ENCODE peak calls at places on chromosomes 1 and 21, in four cellular contexts. V, K, I and G are unnamed samples.

GRCh38 chr1:168958562-168959289 is 147.8 kb upstream of the ATP1B1 start:
- DNase-seq in V (no peak), K (no peak), I (no peak), G (no peak)

GRCh38 chr1:212649020-212649419 is 40.5 kb downstream of the ATF3 start:
- DNase-seq in V (no peak), K (no peak), I (no peak), G (no peak)

GRCh38 chr1:21324368-21325137 is 34.3 kb upstream of the ECE1 start:
- DNase-seq in V (peak; percentile 73), K (no peak), I (peak; percentile 41), G (no peak)

GRCh38 chr1:54819195-54819536 is 18.0 kb upstream of the TTC22 start:
- DNase-seq in V (no peak), K (no peak), I (no peak), G (no peak)

GRCh38 chr1:76951185-76951584 is 83.9 kb downstream of the ST6GALNAC5 start:
- DNase-seq in V (no peak), K (peak; percentile 6), I (no peak), G (no peak)

GRCh38 chr1:22454476-22455056 is 2.9 kb downstream of the ZBTB40 start:
- DNase-seq in V (peak; percentile 50), K (no peak), I (no peak), G (no peak)

GRCh38 chr1:64877151-64877550 is 89.2 kb downstream of the JAK1 start:
- DNase-seq in V (no peak), K (no peak), I (no peak), G (no peak)

GRCh38 chr1:153616885-153617428 is 832 bp upstream of the S100A14 start:
- DNase-seq in V (no peak), K (no peak), I (no peak), G (no peak)

GRCh38 chr1:183584155-183584554 is 6.1 kb downstream of the NCF2 start:
- DNase-seq in V (no peak), K (no peak), I (no peak), G (no peak)

GRCh38 chr1:215421772-215422171 is 145.3 kb upstream of the KCTD3 start:
- DNase-seq in V (no peak), K (no peak), I (no peak), G (no peak)

GRCh38 chr1:235404190-235404589 is 37.0 kb downstream of the TBCE start:
- DNase-seq in V (no peak), K (no peak), I (no peak), G (no peak)

GRCh38 chr1:235648954-235649721 is 446 bp downstream of the GNG4 start:
- DNase-seq in V (no peak), K (peak; percentile 37), I (no peak), G (peak; percentile 78)

GRCh38 chr1:244273845-244274619 is 177.7 kb downstream of the ADSS2 start:
- DNase-seq in V (peak; percentile 75), K (no peak), I (no peak), G (no peak)

GRCh38 chr1:232149302-232150201 is 480.4 kb downstream of the SIPA1L2 start:
- DNase-seq in V (no peak), K (no peak), I (no peak), G (no peak)

GRCh38 chr1:85579619-85580018 is 942 bp upstream of the CCN1 start:
- DNase-seq in V (no peak), K (no peak), I (no peak), G (no peak)

GRCh38 chr1:12513176-12513575 is 104.8 kb downstream of the DHRS3 start:
- DNase-seq in V (no peak), K (no peak), I (no peak), G (no peak)

GRCh38 chr1:58446368-58446767 is 100.2 kb downstream of the OMA1 start:
- DNase-seq in V (no peak), K (peak; percentile 28), I (no peak), G (no peak)

GRCh38 chr1:62746086-62746808 is 37.7 kb upstream of the ATG4C start:
- DNase-seq in V (peak; percentile 26), K (peak; percentile 48), I (no peak), G (peak; percentile 54)

GRCh38 chr1:234538930-234539649 is 60.1 kb upstream of the TARBP1 start:
- DNase-seq in V (no peak), K (no peak), I (no peak), G (no peak)

GRCh38 chr1:9651565-9652378 is at the start of gene PIK3CD:
- DNase-seq in V (no peak), K (no peak), I (no peak), G (peak; percentile 62)

GRCh38 chr1:195053478-195053877 is 1554.8 kb downstream of the KCNT2 start:
- DNase-seq in V (no peak), K (no peak), I (no peak), G (no peak)

GRCh38 chr1:117630423-117630998 is 24.7 kb downstream of the TENT5C start:
- DNase-seq in V (no peak), K (no peak), I (no peak), G (no peak)

GRCh38 chr1:203354246-203354645 is 3.3 kb upstream of the FMOD start:
- DNase-seq in V (no peak), K (no peak), I (no peak), G (no peak)

GRCh38 chr21:34807881-34808568 is 139.2 kb downstream of the CLIC6 start:
- DNase-seq in V (no peak), K (no peak), I (no peak), G (no peak)

GRCh38 chr1:248813546-248813945 is 12.2 kb downstream of the SH3BP5L start:
- DNase-seq in V (peak; percentile 5), K (no peak), I (no peak), G (no peak)

GRCh38 chr1:16980473-16981268 is at the start of gene MFAP2:
- DNase-seq in V (no peak), K (no peak), I (no peak), G (peak; percentile 32)

GRCh38 chr1:178282949-178283367 is 189.1 kb downstream of the RASAL2 start:
- DNase-seq in V (no peak), K (peak; percentile 25), I (no peak), G (no peak)

GRCh38 chr1:233278621-233279020 is 16.9 kb downstream of the PCNX2 start:
- DNase-seq in V (no peak), K (no peak), I (no peak), G (no peak)

GRCh38 chr1:224116131-224116530 is 2.2 kb downstream of the FBXO28 start:
- DNase-seq in V (peak; percentile 42), K (peak; percentile 47), I (peak; percentile 47), G (peak; percentile 58)

GRCh38 chr1:218804014-218804785 is 369.5 kb upstream of the LYPLAL1 start:
- DNase-seq in V (no peak), K (no peak), I (no peak), G (no peak)

GRCh38 chr1:185280589-185280988 is 36.5 kb downstream of the IVNS1ABP start:
- DNase-seq in V (no peak), K (no peak), I (no peak), G (no peak)

GRCh38 chr1:72498393-72498792 is 216.1 kb upstream of the NEGR1 start:
- DNase-seq in V (no peak), K (no peak), I (no peak), G (no peak)

GRCh38 chr21:36987845-36988244 is 18.7 kb upstream of the RIPPLY3 start:
- DNase-seq in V (no peak), K (peak; percentile 68), I (no peak), G (no peak)

GRCh38 chr1:4044967-4045366 is 144.9 kb upstream of the C1orf174 start:
- DNase-seq in V (no peak), K (no peak), I (no peak), G (no peak)
- TF ChIP-seq FOXK2 in V (no peak), K (no peak), I (no peak), G (no peak)

GRCh38 chr1:23472351-23473036 is 11.5 kb downstream of the ASAP3 start:
- DNase-seq in V (no peak), K (peak; percentile 41), I (no peak), G (no peak)

GRCh38 chr1:23475641-23476040 is 8.3 kb downstream of the ASAP3 start:
- DNase-seq in V (no peak), K (no peak), I (no peak), G (no peak)

GRCh38 chr1:23475134-23475628 is 8.8 kb downstream of the ASAP3 start:
- DNase-seq in V (no peak), K (no peak), I (no peak), G (no peak)

GRCh38 chr1:23471473-23472075 is 12.4 kb downstream of the ASAP3 start:
- DNase-seq in V (no peak), K (no peak), I (no peak), G (no peak)

DNA sequence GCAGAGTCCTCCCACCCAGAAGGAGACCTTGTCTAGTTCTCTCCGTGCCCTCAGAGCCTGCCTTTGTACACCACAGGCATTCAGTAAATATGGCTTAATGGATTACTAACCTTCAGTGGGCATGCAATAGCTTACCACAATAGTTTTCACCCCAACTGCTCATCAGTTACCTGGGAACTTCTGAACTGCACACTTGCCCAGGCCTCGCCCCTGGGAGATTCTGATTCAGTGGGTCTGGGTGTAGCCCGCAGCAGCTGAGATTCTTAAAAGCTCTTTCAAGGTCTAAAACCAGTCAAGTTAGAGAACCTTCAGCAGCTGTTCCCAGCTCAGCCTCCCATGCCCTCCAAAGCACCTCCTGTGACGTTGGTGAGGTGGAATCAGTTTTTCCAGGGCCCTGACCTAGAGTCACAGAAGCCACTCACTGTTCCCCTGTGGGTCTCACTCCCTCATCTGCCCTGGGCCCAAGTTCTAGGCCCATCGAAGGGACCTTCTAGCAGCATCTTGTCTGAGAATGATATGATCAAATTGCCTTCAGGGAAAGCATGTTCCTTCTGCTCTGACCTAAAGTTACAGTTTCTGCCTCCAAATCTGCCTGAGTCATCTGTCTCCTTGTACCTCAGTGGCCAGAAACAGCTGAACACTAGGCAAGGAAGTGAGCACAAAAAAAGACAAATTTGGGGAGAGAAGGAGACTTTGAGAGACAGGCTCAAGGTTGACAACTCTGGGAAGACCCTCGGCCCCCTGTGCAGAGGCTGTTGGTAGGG is 10.8 kb downstream of the ASAP3 start:
- DNase-seq in V (no peak), K (peak; percentile 74), I (no peak), G (no peak)
- TF ChIP-seq FOXK2 in V (no peak), K (no peak), I (no peak), G (no peak)

GRCh38 chr1:42756956-42757891 is 9.6 kb downstream of the P3H1 start:
- DNase-seq in V (peak; percentile 80), K (peak; percentile 70), I (no peak), G (peak; percentile 69)
- TF ChIP-seq FOXK2 in V (no peak), K (no peak), I (no peak), G (no peak)

DNA sequence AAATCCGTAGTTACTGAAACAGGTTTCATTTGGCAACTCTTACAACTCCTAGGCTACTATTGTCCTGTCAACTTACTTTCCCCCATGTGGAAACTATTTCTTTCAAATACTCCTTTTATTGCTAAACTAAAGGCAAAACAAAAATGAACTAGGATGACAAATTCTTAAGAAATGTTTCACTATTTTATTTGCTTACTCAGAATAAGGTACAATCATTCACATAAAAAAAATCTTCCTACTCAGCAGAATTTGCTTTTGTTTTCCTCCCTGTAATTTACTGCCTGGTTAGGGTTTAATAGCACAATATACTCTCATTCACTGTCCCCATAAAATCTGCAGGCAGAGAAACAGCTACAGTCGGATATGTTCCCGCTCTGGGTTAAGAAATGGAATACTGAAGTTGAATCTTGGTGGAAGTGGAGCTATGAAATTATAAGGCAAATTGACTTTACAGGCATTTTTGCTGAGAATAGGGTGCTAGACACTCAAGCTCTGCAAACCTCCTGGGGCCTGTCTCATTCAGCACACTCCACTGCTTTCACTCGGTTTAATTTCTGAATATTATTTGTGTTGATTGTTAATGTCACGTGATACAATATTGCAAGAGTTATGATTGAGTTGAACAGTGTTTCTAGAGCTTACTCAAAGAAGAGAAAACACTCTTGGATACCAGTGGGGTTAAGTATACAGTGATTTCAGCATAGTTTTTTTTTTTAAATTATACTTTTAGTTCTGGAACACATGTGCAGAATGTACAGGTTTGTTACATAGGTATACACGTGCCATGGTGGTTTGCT is 49.9 kb downstream of the C21orf91 start:
- DNase-seq in V (no peak), K (no peak), I (no peak), G (no peak)
- TF ChIP-seq FOXK2 in V (no peak), K (no peak), I (no peak), G (no peak)